ENCODE peak calls at places on chromosomes 4 and X, in seven cellular contexts. K, J, S, G, M, L and P are unnamed samples.

GRCh38 chr4:20251796-20252655 is at the start of gene SLIT2:
- DNase-seq in K (peak), J (peak), S (no peak), G (no peak), M (peak), L (peak), P (peak)

GRCh38 chr4:76690091-76690905 is 207.6 kb downstream of the SOWAHB start:
- DNase-seq in K (no peak), J (no peak), S (no peak), G (no peak), M (no peak), L (no peak), P (no peak)

GRCh38 chr4:187172340-187172761 is 448.7 kb upstream of the FAT1 start:
- DNase-seq in K (no peak), J (no peak), S (no peak), G (no peak), M (peak), L (no peak), P (no peak)

GRCh38 chrX:48695524-48695875 is 1.0 kb upstream of the SUV39H1 start:
- DNase-seq in K (no peak), J (no peak), S (no peak), G (no peak), M (no peak), L (no peak), P (no peak)

GRCh38 chrX:129759576-129760061 is 20.1 kb upstream of the SASH3 start:
- DNase-seq in K (no peak), J (peak), S (peak), G (no peak), M (peak), L (peak), P (no peak)

GRCh38 chr4:64022560-64022959 is 386.7 kb downstream of the TECRL start:
- DNase-seq in K (no peak), J (no peak), S (no peak), G (no peak), M (no peak), L (no peak), P (no peak)

GRCh38 chr4:77073981-77074865 is 1.6 kb downstream of the CCNI start:
- DNase-seq in K (no peak), J (no peak), S (no peak), G (no peak), M (no peak), L (no peak), P (no peak)

GRCh38 chrX:39724544-39724943 is 373.2 kb downstream of the BCOR start:
- DNase-seq in K (no peak), J (no peak), S (no peak), G (no peak), M (no peak), L (no peak), P (no peak)

GRCh38 chr4:38132140-38132673 is 172.0 kb downstream of the PTTG2 start:
- DNase-seq in K (no peak), J (peak), S (peak), G (peak), M (peak), L (peak), P (peak)

GRCh38 chrX:85630901-85631300 is 251.4 kb upstream of the POF1B start:
- DNase-seq in K (no peak), J (no peak), S (no peak), G (no peak), M (no peak), L (no peak), P (no peak)

GRCh38 chrX:103356023-103356798 is at the start of gene TCEAL9:
- DNase-seq in K (peak), J (peak), S (no peak), G (no peak), M (peak), L (peak), P (peak)

GRCh38 chr4:73721419-73721818 is 18.9 kb upstream of the CXCL8 start:
- DNase-seq in K (no peak), J (peak), S (no peak), G (no peak), M (peak), L (no peak), P (peak)

GRCh38 chr4:145909773-145910172 is 28.9 kb downstream of the ZNF827 start:
- DNase-seq in K (no peak), J (no peak), S (no peak), G (no peak), M (no peak), L (peak), P (no peak)

GRCh38 chrX:79325263-79325958 is 41.7 kb downstream of the ITM2A start:
- DNase-seq in K (no peak), J (no peak), S (peak), G (peak), M (no peak), L (no peak), P (no peak)

GRCh38 chr4:37865450-37865849 is 25.4 kb upstream of the TBC1D1 start:
- DNase-seq in K (no peak), J (no peak), S (no peak), G (no peak), M (no peak), L (no peak), P (no peak)

GRCh38 chr4:185108669-185109068 is 34.4 kb upstream of the SLC25A4 start:
- DNase-seq in K (no peak), J (no peak), S (no peak), G (no peak), M (no peak), L (no peak), P (no peak)

GRCh38 chr4:5204781-5205180 is 153.5 kb downstream of the STK32B start:
- DNase-seq in K (no peak), J (no peak), S (no peak), G (no peak), M (peak), L (no peak), P (no peak)

GRCh38 chr4:1056671-1057402 is 45.4 kb downstream of the FGFRL1 start:
- DNase-seq in K (no peak), J (no peak), S (no peak), G (no peak), M (no peak), L (no peak), P (no peak)

GRCh38 chr4:40514409-40515025 is 115.1 kb downstream of the RBM47 start:
- DNase-seq in K (no peak), J (no peak), S (no peak), G (no peak), M (no peak), L (no peak), P (no peak)

GRCh38 chr4:24067781-24068193 is 177.9 kb upstream of the PPARGC1A start:
- DNase-seq in K (no peak), J (no peak), S (no peak), G (no peak), M (no peak), L (peak), P (no peak)

GRCh38 chrX:128021566-128021965 is 30.6 kb downstream of the ACTRT1 start:
- DNase-seq in K (no peak), J (no peak), S (no peak), G (no peak), M (no peak), L (no peak), P (no peak)

GRCh38 chr4:155578219-155578618 is 88.4 kb upstream of the GUCY1A1 start:
- DNase-seq in K (no peak), J (no peak), S (no peak), G (no peak), M (no peak), L (no peak), P (no peak)

GRCh38 chrX:18146954-18147353 is 73.7 kb downstream of the BEND2 start:
- DNase-seq in K (no peak), J (no peak), S (no peak), G (no peak), M (no peak), L (no peak), P (peak)

GRCh38 chrX:63101879-63102620 is 249.1 kb downstream of the SPIN4 start:
- DNase-seq in K (no peak), J (no peak), S (no peak), G (no peak), M (no peak), L (no peak), P (no peak)